ENCODE peak calls at places on chromosomes 11 and 22, in four cellular contexts. Q, W, X and B are unnamed samples.

GRCh38 chr11:68008381-68009337 is 1.5 kb upstream of the ALDH3B1 start:
- DNase-seq in W (no peak), Q (no peak), X (no peak), B (no peak)

GRCh38 chr11:22554221-22554620 is 71.4 kb downstream of the FANCF start:
- DNase-seq in Q (no peak), X (no peak), W (no peak), B (no peak)

GRCh38 chr11:72848846-72849466 is 34.7 kb downstream of the ATG16L2 start:
- DNase-seq in W (peak; percentile 51), X (no peak), Q (no peak), B (no peak)

GRCh38 chr11:118574636-118575035 is 2.4 kb downstream of the ARCN1 start:
- DNase-seq in W (no peak), Q (no peak), X (no peak), B (no peak)

GRCh38 chr11:84673753-84674152 is 953.4 kb downstream of the DLG2 start:
- DNase-seq in W (peak; percentile 0), X (no peak), Q (no peak), B (peak; percentile 27)

GRCh38 chr11:75350122-75350742 is 1.2 kb downstream of the ARRB1 start:
- DNase-seq in X (no peak), W (no peak), Q (no peak), B (no peak)

GRCh38 chr22:48320671-48321515 is 1506.8 kb downstream of the BRD1 start:
- DNase-seq in Q (no peak), W (no peak), X (no peak), B (no peak)

GRCh38 chr11:76266269-76266668 is 60.0 kb upstream of the WNT11 start:
- DNase-seq in Q (no peak), W (peak; percentile 78), X (no peak), B (peak; percentile 49)

GRCh38 chr11:133836076-133836548 is 9.2 kb downstream of the SPATA19 start:
- DNase-seq in Q (no peak), X (no peak), W (no peak), B (no peak)

GRCh38 chr11:73273246-73273890 is 1.2 kb downstream of the P2RY6 start:
- DNase-seq in X (no peak), Q (no peak), W (no peak), B (no peak)

GRCh38 chr11:72301486-72301885 is 57.5 kb upstream of the PHOX2A start:
- DNase-seq in X (no peak), W (no peak), Q (no peak), B (no peak)

GRCh38 chr11:84722583-84723108 is 904.5 kb downstream of the DLG2 start:
- DNase-seq in W (no peak), X (no peak), Q (no peak), B (no peak)

GRCh38 chr11:4960877-4961276 is 5.4 kb upstream of the OR51A2 start:
- DNase-seq in W (no peak), Q (no peak), X (no peak), B (no peak)

GRCh38 chr11:71447791-71448256 is 369 bp downstream of the DHCR7 start:
- DNase-seq in W (no peak), X (peak; percentile 84), Q (no peak), B (no peak)

GRCh38 chr22:20604776-20605221 is 97.4 kb downstream of the MED15 start:
- DNase-seq in X (peak; percentile 91), W (no peak), Q (no peak), B (no peak)

GRCh38 chr11:65041206-65042035 is at the start of gene SAC3D1:
- DNase-seq in W (peak; percentile 34), Q (no peak), X (peak; percentile 82), B (no peak)

GRCh38 chr11:24932110-24933000 is 435.5 kb downstream of the LUZP2 start:
- DNase-seq in Q (peak; percentile 1), X (no peak), W (no peak), B (no peak)

GRCh38 chr11:66313321-66314185 is 3.3 kb downstream of the CD248 start:
- DNase-seq in X (peak; percentile 49), W (peak; percentile 50), Q (no peak), B (no peak)

GRCh38 chr11:125074511-125075241 is 11.6 kb downstream of the SLC37A2 start:
- DNase-seq in Q (no peak), W (no peak), X (peak; percentile 80), B (no peak)

GRCh38 chr11:126575849-126576248 is 220.4 kb downstream of the ST3GAL4 start:
- DNase-seq in X (no peak), W (no peak), Q (no peak), B (no peak)

GRCh38 chr11:60786811-60787567 is 1.9 kb downstream of the MS4A10 start:
- DNase-seq in X (no peak), Q (no peak), W (peak; percentile 80), B (peak; percentile 32)

GRCh38 chr22:45094081-45094720 is 69.5 kb upstream of the NUP50 start:
- DNase-seq in W (no peak), Q (no peak), X (no peak), B (no peak)

DNA sequence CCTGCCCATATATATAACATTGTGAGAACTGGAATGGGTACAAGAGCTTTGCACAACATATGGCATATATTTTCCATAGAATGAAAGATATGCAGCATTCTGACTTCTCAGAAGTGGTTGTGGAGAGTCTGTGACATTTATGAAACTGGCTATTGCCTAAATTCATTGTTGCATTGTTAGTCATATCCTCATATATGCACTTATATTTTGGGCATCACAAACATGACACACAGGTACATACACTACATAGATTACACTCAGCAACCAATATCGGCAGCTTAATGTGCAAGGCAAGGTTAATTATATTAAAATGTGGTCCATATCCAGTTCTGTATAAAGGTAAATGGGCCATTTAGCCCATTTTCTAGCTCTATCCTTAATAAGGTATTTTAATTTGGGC is 1148.1 kb downstream of the FAM181B start:
- DNase-seq in Q (no peak), X (no peak), W (no peak), B (no peak)
- H3K4me3 ChIP-seq in Q (no peak overlapping the region), X (no peak overlapping the region), W (no peak overlapping the region), B (no peak overlapping the region)

GRCh38 chr11:1050581-1051355 is 14.2 kb upstream of the MUC6 start:
- DNase-seq in Q (peak; percentile 57), X (peak; percentile 84), W (peak; percentile 52), B (no peak)

GRCh38 chr11:1048375-1049070 is 12.0 kb upstream of the MUC6 start:
- DNase-seq in X (no peak), W (no peak), Q (no peak), B (no peak)

GRCh38 chr11:1049911-1050580 is 13.5 kb upstream of the MUC6 start:
- DNase-seq in W (no peak), X (no peak), Q (no peak), B (no peak)

GRCh38 chr11:1049071-1049405 is 12.5 kb upstream of the MUC6 start:
- DNase-seq in W (no peak), Q (no peak), X (no peak), B (no peak)

DNA sequence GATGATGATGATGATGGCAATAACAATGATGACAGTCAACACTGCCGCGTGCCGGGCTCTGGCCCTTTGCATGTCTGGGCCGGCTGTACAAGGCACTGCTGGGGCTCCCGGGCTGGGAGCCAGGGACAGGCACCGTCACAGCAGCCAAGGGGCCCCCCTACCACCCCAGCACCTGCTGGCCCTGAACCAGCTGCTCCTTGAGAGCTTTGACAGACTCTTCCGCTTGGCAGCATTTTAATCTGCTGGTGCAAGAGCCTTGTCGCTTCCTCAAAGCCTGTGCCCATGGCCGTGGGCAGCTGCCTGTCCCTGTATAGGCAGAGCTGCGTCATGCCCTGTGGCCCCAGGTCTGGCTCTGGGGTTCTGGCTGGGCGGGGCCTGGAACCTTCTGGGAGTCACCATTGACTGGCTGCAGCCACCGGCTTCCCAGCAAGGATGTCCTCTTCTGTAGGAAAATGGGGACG is 12.9 kb upstream of the MUC6 start:
- DNase-seq in X (no peak), W (no peak), Q (no peak), B (no peak)
- TF ChIP-seq CTCF in X (no peak), W (no peak), Q (no peak), B (no peak)

DNA sequence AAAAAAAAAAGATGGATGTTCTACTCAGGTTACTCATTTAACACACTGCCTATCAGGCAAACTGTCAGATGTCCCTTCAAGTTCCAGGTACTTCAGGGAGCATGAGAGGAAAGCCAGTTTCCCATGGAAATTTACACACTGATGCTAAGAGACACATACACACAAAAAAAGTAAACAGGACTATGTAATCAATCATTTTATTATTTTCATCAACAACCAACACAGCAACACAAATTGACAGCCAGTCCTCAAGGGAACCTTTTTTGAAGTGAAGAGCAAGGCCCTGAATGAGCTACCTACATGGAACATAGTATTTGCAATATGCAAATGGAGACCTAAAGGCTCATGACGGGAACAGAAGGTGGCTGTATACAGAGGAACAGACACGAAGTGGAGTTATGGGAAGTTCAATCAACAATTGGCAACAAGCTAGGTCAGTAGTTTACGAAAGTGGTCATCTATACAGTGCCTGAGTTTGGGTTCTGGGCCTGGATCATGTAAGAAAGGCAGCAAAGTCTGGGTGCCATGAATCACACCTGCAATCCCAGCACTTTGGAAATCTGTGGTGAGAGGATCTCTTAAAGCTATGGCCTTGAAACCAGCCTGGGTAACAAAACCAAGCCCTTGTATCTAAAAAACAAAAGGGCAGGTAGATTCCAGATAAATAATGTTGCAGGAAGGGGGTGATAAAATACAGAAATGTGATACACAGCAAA is 12.6 kb upstream of the WDR74 start:
- DNase-seq in Q (no peak), X (no peak), W (no peak), B (no peak)
- H3K4me3 ChIP-seq in Q (no peak overlapping the region), X (peak overlapping the region; percentile 74), W (no peak overlapping the region), B (no peak overlapping the region)

GRCh38 chr11:104163100-104164027 is 583 bp downstream of the PDGFD start:
- DNase-seq in X (no peak), W (peak; percentile 55), Q (no peak), B (no peak)
- TF ChIP-seq CTCF in X (no peak), W (peak; percentile 22), Q (no peak), B (peak; percentile 19)

GRCh38 chr11:11016123-11016522 is 158.3 kb upstream of the ZBED5 start:
- DNase-seq in X (no peak), W (no peak), Q (no peak), B (no peak)

GRCh38 chr11:11011617-11012016 is 153.8 kb upstream of the ZBED5 start:
- DNase-seq in X (no peak), Q (no peak), W (no peak), B (no peak)

DNA sequence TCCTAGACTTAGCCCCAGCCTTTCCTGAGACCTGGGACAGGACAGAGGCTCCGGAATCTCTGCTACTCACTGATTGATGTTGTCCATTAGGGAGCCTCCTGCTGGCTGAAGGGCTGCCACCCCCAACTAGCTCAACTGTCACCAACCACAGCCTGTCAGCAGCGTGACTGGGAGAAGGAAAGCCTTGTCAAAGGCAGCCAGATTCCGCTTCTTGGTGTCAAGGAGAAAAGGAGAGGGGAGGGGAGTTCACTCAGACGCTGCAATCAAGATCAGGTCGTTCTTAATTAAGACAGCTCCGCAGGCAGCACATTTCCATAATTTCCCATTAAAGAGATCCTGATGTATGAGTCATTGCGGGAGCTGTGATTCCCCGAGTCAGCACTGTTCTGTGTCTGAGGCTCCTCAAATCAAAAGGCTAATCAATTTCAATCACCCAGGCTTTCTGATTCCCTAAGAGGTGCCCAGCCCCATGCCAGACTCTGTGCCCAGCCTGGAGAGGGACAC is 152.8 kb upstream of the ZBED5 start:
- DNase-seq in W (no peak), Q (no peak), X (no peak), B (peak; percentile 16)
- H3K4me3 ChIP-seq in W (no peak overlapping the region), Q (no peak overlapping the region), X (no peak overlapping the region), B (peak overlapping the region; percentile 20)

DNA sequence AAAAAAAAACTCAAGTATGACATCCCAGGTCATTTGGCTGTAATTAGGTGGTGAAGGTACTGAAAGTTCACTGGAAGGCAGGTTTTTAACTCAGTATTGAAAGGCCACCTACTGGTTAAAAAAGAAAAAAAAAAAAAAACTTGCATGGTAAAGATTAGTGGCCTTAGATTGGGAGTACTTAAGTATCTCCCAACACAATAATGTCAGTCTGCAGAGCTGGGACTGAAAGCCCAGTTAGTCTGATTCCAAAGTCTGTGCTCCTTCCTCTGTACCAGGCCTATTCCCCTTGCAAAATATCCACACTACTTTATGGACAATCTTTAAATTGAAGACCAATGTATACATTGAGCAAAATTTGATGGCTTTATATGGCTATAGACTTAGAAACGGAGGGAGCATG is 85.5 kb downstream of the NOX4 start:
- DNase-seq in Q (peak; percentile 15), X (no peak), W (peak; percentile 33), B (no peak)
- TF ChIP-seq CTCF in Q (peak; percentile 9), X (no peak), W (peak; percentile 19), B (peak; percentile 42)